ENCODE peak calls at places on chromosomes 13 and 19, in six cellular contexts. C is activated T-helper 1 cell treated with anti-CD3 and anti-CD28 coated beads, Interleukin-2, amount 50 U/mL, for 16 hours; A is skeletal muscle cell; W is stimulated activated naive CD4-positive, alpha-beta T cell treated with Interleukin-2 at 50 U/mL for 16 hours; E is stimulated activated CD4-positive, alpha-beta T cell treated with anti-CD3 and anti-CD28 coated beads, TNF-alpha, amount 100 ng/mL, for 4 hours; M is astrocyte of the spinal cord. I is an unnamed sample.

GRCh38 chr19:5308471-5309437 is 31.9 kb downstream of the PTPRS start:
- DNase-seq in C (no peak), A (peak), W (no peak), E (no peak), M (peak), I (peak)

GRCh38 chr19:49552749-49553148 is 24.9 kb downstream of the RCN3 start:
- DNase-seq in C (no peak), A (no peak), W (no peak), E (no peak), M (no peak), I (no peak)

GRCh38 chr13:28494861-28495585 is at the start of gene FLT1:
- DNase-seq in C (no peak), A (no peak), W (no peak), E (no peak), M (no peak), I (no peak)

GRCh38 chr19:19627442-19627715 is 641 bp downstream of the LPAR2 start:
- DNase-seq in C (no peak), A (no peak), W (no peak), E (no peak), M (no peak), I (no peak)

GRCh38 chr19:48295458-48295857 is 25.6 kb downstream of the ZNF114 start:
- DNase-seq in C (no peak), A (no peak), W (no peak), E (no peak), M (no peak), I (no peak)

GRCh38 chr19:39212377-39212742 is 8.3 kb upstream of the SYCN start:
- DNase-seq in C (peak), A (no peak), W (peak), E (peak), M (no peak), I (no peak)

GRCh38 chr19:13396256-13397080 is 109.8 kb downstream of the CACNA1A start:
- DNase-seq in C (no peak), A (peak), W (no peak), E (no peak), M (peak), I (no peak)

GRCh38 chr13:53005631-53006030 is 23.0 kb upstream of the OLFM4 start:
- DNase-seq in C (no peak), A (no peak), W (no peak), E (no peak), M (no peak), I (no peak)

GRCh38 chr19:11169896-11170678 is 14.5 kb upstream of the SPC24 start:
- DNase-seq in C (no peak), A (peak), W (no peak), E (no peak), M (no peak), I (no peak)

GRCh38 chr13:75787249-75787940 is 151.3 kb downstream of the LMO7 start:
- DNase-seq in C (no peak), A (no peak), W (no peak), E (no peak), M (peak), I (peak)

GRCh38 chr13:46541210-46541609 is 11.8 kb upstream of the LRCH1 start:
- DNase-seq in C (no peak), A (no peak), W (no peak), E (no peak), M (no peak), I (no peak)

GRCh38 chr13:35826626-35827254 is 304.4 kb downstream of the DCLK1 start:
- DNase-seq in C (no peak), A (no peak), W (no peak), E (no peak), M (no peak), I (no peak)

GRCh38 chr13:97307096-97307495 is 85.0 kb downstream of the MBNL2 start:
- DNase-seq in C (no peak), A (no peak), W (no peak), E (no peak), M (no peak), I (no peak)

GRCh38 chr19:47111081-47111589 is 2.4 kb downstream of the ZC3H4 start:
- DNase-seq in C (no peak), A (no peak), W (peak), E (no peak), M (no peak), I (no peak)

GRCh38 chr13:32917504-32917903 is 98.7 kb upstream of the KL start:
- DNase-seq in C (no peak), A (no peak), W (no peak), E (no peak), M (no peak), I (no peak)

GRCh38 chr19:43619262-43620060 is at the start of gene ZNF428:
- DNase-seq in C (peak), A (peak), W (peak), E (peak), M (peak), I (peak)

GRCh38 chr19:41424335-41425173 is 2.6 kb downstream of the B3GNT8 start:
- DNase-seq in C (no peak), A (no peak), W (no peak), E (no peak), M (no peak), I (no peak)

GRCh38 chr13:23654111-23655110 is 84.2 kb downstream of the TNFRSF19 start:
- DNase-seq in C (no peak), A (no peak), W (no peak), E (no peak), M (peak), I (no peak)

GRCh38 chr19:1651061-1651547 is 1.3 kb downstream of the TCF3 start:
- DNase-seq in C (no peak), A (no peak), W (peak), E (peak), M (no peak), I (no peak)

GRCh38 chr19:4555657-4556561 is 3.6 kb downstream of the SEMA6B start:
- DNase-seq in C (no peak), A (no peak), W (no peak), E (no peak), M (no peak), I (no peak)

GRCh38 chr19:54586397-54586796 is 7.0 kb upstream of the LILRA1 start:
- DNase-seq in C (no peak), A (no peak), W (no peak), E (no peak), M (no peak), I (no peak)

GRCh38 chr13:101917833-101918755 is 465.6 kb downstream of the ITGBL1 start:
- DNase-seq in C (no peak), A (no peak), W (no peak), E (no peak), M (no peak), I (no peak)

I was measured in non-pigmented ciliary epithelial cell.